ENCODE peak calls at places on chromosomes 4 and X, in seven cellular contexts. O, W, M, G, K, Z and I are unnamed samples.

GRCh38 chr4:1244081-1244977 is 4.6 kb downstream of the CTBP1 start:
- DNase-seq in O (peak; percentile 75), Z (peak; percentile 10), M (no peak), K (no peak), G (peak; percentile 75), W (no peak), I (no peak)

GRCh38 chr4:26746742-26747351 is 113.8 kb upstream of the STIM2 start:
- DNase-seq in W (no peak), G (no peak), M (no peak), Z (no peak), K (no peak), O (no peak), I (peak; percentile 58)

GRCh38 chr4:142141201-142141600 is 504.8 kb downstream of the IL15 start:
- DNase-seq in M (no peak), Z (no peak), G (no peak), W (no peak), K (no peak), O (no peak), I (no peak)

GRCh38 chrX:133185938-133186337 is 32.2 kb downstream of the TFDP3 start:
- DNase-seq in Z (no peak), K (no peak), W (no peak), O (no peak), M (no peak), G (no peak), I (no peak)

GRCh38 chr4:113222006-113222405 is 172.6 kb downstream of the ANK2 start:
- DNase-seq in K (peak; percentile 44), W (no peak), G (no peak), Z (no peak), M (no peak), O (no peak), I (no peak)

GRCh38 chrX:28920141-28920540 is 332.9 kb downstream of the IL1RAPL1 start:
- DNase-seq in Z (no peak), M (no peak), O (no peak), K (no peak), G (no peak), W (no peak), I (no peak)

GRCh38 chr4:83112678-83113428 is 1.7 kb downstream of the PLAC8 start:
- DNase-seq in K (peak; percentile 46), M (no peak), Z (no peak), O (no peak), W (no peak), G (no peak), I (peak; percentile 52)

GRCh38 chr4:15042529-15043167 is 40.4 kb downstream of the CPEB2 start:
- DNase-seq in Z (no peak), O (no peak), M (no peak), G (no peak), W (peak; percentile 19), K (no peak), I (no peak)

GRCh38 chr4:24806206-24806990 is 11.0 kb downstream of the SOD3 start:
- DNase-seq in G (no peak), M (no peak), O (no peak), K (no peak), Z (no peak), W (no peak), I (no peak)

GRCh38 chr4:52100062-52100461 is 49.0 kb downstream of the SPATA18 start:
- DNase-seq in G (no peak), K (no peak), Z (no peak), M (no peak), W (peak; percentile 21), O (no peak), I (no peak)

GRCh38 chr4:38921151-38921550 is 53.5 kb downstream of the FAM114A1 start:
- DNase-seq in K (no peak), O (no peak), Z (no peak), W (no peak), M (no peak), G (no peak), I (no peak)

GRCh38 chrX:7709845-7710244 is 133.1 kb upstream of the VCX start:
- DNase-seq in G (no peak), K (no peak), M (no peak), Z (no peak), W (no peak), O (no peak), I (no peak)

GRCh38 chr4:68132342-68132741 is 2.7 kb upstream of the TMPRSS11F start:
- DNase-seq in K (no peak), Z (no peak), G (no peak), O (no peak), M (no peak), W (no peak), I (no peak)

GRCh38 chr4:28822163-28822562 is 1898.0 kb upstream of the PCDH7 start:
- DNase-seq in O (no peak), Z (no peak), W (no peak), K (no peak), M (no peak), G (no peak), I (no peak)

GRCh38 chr4:31370866-31371465 is 650.8 kb downstream of the PCDH7 start:
- DNase-seq in M (peak; percentile 14), Z (no peak), G (no peak), K (no peak), W (peak; percentile 61), O (no peak), I (no peak)

GRCh38 chr4:111748157-111748556 is 397.1 kb upstream of the FAM241A start:
- DNase-seq in K (no peak), W (no peak), M (no peak), G (no peak), Z (no peak), O (no peak), I (no peak)

GRCh38 chrX:52346462-52347165 is 22.2 kb upstream of the XAGE2 start:
- DNase-seq in W (no peak), Z (no peak), K (no peak), O (no peak), M (no peak), G (no peak), I (no peak)

GRCh38 chr4:185165605-185166063 is 22.6 kb downstream of the SLC25A4 start:
- DNase-seq in G (no peak), K (peak; percentile 55), W (peak; percentile 95), Z (no peak), O (no peak), M (no peak), I (peak; percentile 57)

GRCh38 chr4:141570290-141570689 is 66.1 kb upstream of the IL15 start:
- DNase-seq in Z (no peak), M (no peak), K (no peak), O (no peak), W (no peak), G (no peak), I (no peak)

GRCh38 chr4:76588268-76588667 is 153.2 kb downstream of the SHROOM3 start:
- DNase-seq in G (no peak), Z (no peak), K (no peak), O (no peak), M (no peak), W (no peak), I (no peak)

GRCh38 chr4:159191989-159192388 is 89.1 kb downstream of the RAPGEF2 start:
- DNase-seq in Z (no peak), K (no peak), O (no peak), M (no peak), W (peak; percentile 59), G (no peak), I (no peak)

GRCh38 chrX:44202596-44202995 is 140.9 kb downstream of the EFHC2 start:
- DNase-seq in K (no peak), G (no peak), W (no peak), O (no peak), M (no peak), Z (no peak), I (no peak)
- TF ChIP-seq CTCF in K (no peak), G (no peak), W (no peak), O (no peak), M (no peak), Z (no peak), I (no peak)

DNA sequence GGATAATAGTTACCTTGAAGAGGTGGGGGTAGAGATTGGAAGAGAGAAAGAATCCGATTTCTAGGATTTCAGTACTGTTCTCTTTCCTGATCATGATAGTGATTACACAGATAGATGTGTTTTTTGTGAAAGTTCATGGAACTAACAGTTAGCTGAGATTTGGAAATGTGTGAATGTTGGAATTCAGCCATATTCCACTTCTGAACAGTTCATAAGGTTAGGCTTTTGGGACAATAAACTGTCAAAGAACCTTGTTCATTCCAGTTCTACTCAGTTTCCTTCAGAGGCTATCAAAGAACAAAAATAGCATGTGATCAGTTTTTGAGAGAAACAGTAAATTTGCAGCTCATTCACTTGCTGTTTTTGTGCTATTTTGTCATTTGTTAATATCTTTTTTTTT is 43.6 kb downstream of the RUFY3 start:
- DNase-seq in W (no peak), O (no peak), K (no peak), Z (no peak), M (no peak), G (no peak), I (no peak)
- H3K36me3 ChIP-seq in W (peaks cover 15% of the 10 kb centered on the region), O (peaks cover 76% of the 10 kb centered on the region), K (peaks cover 6% of the 10 kb centered on the region), Z (peaks cover 64% of the 10 kb centered on the region), M (no peaks in the 10 kb centered on the region), G (no peaks in the 10 kb centered on the region), I (no peaks in the 10 kb centered on the region)

GRCh38 chr4:16669036-16669435 is 229.4 kb downstream of the LDB2 start:
- DNase-seq in W (peak; percentile 61), M (no peak), Z (peak; percentile 54), O (no peak), G (no peak), K (no peak), I (no peak)
- TF ChIP-seq CTCF in W (no peak), M (no peak), Z (no peak), O (no peak), G (no peak), K (no peak), I (no peak)

DNA sequence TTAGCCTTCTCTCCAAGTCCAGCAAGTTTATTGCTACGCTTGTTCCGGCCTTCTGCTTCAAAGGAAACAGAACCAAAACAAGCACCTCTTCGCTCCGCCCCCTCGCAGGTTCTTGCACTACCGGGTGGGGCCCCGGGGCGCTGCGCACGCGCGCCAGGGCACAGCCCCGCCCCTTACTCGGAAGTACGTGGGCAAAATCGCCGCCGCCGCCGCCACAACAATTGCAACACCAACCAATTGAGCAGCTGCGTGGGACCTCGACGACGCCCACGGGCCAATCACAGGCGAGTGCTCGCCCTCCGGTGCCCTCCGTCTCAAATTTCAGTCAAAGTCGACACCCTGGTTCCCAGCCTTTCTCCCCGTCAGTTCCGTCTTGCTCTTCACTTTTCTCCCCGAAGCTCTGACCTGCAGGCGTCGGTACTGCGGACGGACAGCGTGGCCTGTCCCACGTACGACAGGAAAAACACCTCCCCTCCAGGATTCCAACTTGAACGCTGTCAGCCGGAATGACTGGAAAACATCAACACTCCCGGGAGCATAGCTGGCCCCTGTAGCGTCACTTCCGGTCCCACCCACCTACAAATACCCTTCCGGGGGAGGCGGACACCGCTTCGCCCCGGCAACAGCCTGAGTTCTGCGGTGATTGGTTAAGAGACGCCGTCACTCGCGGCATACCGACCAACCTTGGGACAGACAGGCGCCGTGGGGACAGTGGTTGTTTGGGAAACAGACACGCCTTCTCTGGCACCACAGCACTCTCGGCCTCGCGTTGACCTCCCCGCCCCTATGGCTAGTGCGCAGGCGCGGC is 624 bp upstream of the OTUD5 start:
- DNase-seq in M (peak; percentile 96), Z (peak; percentile 93), K (peak; percentile 87), W (peak; percentile 99), O (peak; percentile 96), G (peak; percentile 98), I (peak; percentile 97)
- H3K36me3 ChIP-seq in M (no peaks in the 10 kb centered on the region), Z (peaks cover 8% of the 10 kb centered on the region), K (peaks cover 7% of the 10 kb centered on the region), W (no peaks in the 10 kb centered on the region), O (peaks cover 23% of the 10 kb centered on the region), G (no peaks in the 10 kb centered on the region), I (no peaks in the 10 kb centered on the region)

GRCh38 chrX:155216179-155216939 is at the start of gene VBP1:
- DNase-seq in M (peak; percentile 92), W (peak; percentile 97), O (peak; percentile 96), K (peak; percentile 77), G (peak; percentile 95), Z (peak; percentile 92), I (peak; percentile 92)
- TF ChIP-seq CTCF in M (peak; percentile 14), W (peak; percentile 46), O (peak; percentile 5), K (peak; percentile 39), G (peak; percentile 29), Z (peak; percentile 47), I (peak; percentile 34)